ENCODE peak calls at places on chromosomes 3 and 15, in seven cellular contexts. One of them, this sample, is unnamed. For H3K4me1, the result is how much of the 10 kb centered on the place peaks cover.

GRCh38 chr3:59820352-59820934 is 770.6 kb upstream of the CFAP20DC start:
- DNase-seq in CD8-positive, alpha-beta T cell: no peak
- DNase-seq in CD4-positive, alpha-beta memory T cell: no peak
- DNase-seq in OCI-LY7: no peak
- DNase-seq in endodermal cell: no peak
- DNase-seq in NT2/D1: no peak
- DNase-seq in spleen: no peak
- DNase-seq in this sample: no peak

GRCh38 chr15:69126054-69126469 is 34.4 kb upstream of the GLCE start:
- DNase-seq in OCI-LY7: no peak
- DNase-seq in CD4-positive, alpha-beta memory T cell: no peak
- DNase-seq in spleen: no peak
- DNase-seq in endodermal cell: no peak
- DNase-seq in NT2/D1: no peak
- DNase-seq in CD8-positive, alpha-beta T cell: no peak
- DNase-seq in this sample: no peak

GRCh38 chr3:3125977-3126376 is 763 bp upstream of the TRNT1 start:
- DNase-seq in CD4-positive, alpha-beta memory T cell: peak
- DNase-seq in spleen: peak
- DNase-seq in CD8-positive, alpha-beta T cell: no peak
- DNase-seq in endodermal cell: no peak
- DNase-seq in NT2/D1: no peak
- DNase-seq in OCI-LY7: no peak
- DNase-seq in this sample: peak

GRCh38 chr3:50427255-50427654 is 67.9 kb upstream of the TMEM115 start:
- DNase-seq in endodermal cell: no peak
- DNase-seq in spleen: no peak
- DNase-seq in NT2/D1: no peak
- DNase-seq in CD4-positive, alpha-beta memory T cell: no peak
- DNase-seq in CD8-positive, alpha-beta T cell: no peak
- DNase-seq in OCI-LY7: no peak
- DNase-seq in this sample: no peak

GRCh38 chr3:152910966-152911365 is 76.0 kb downstream of the P2RY1 start:
- DNase-seq in OCI-LY7: no peak
- DNase-seq in NT2/D1: no peak
- DNase-seq in endodermal cell: no peak
- DNase-seq in spleen: no peak
- DNase-seq in CD4-positive, alpha-beta memory T cell: no peak
- DNase-seq in CD8-positive, alpha-beta T cell: no peak
- DNase-seq in this sample: no peak

GRCh38 chr3:194686816-194687637 is 1.3 kb downstream of the FAM43A start:
- DNase-seq in CD8-positive, alpha-beta T cell: peak
- DNase-seq in endodermal cell: peak
- DNase-seq in spleen: peak
- DNase-seq in NT2/D1: no peak
- DNase-seq in CD4-positive, alpha-beta memory T cell: peak
- DNase-seq in OCI-LY7: peak
- DNase-seq in this sample: peak

GRCh38 chr3:30222436-30222835 is 384.0 kb upstream of the TGFBR2 start:
- DNase-seq in endodermal cell: no peak
- DNase-seq in CD8-positive, alpha-beta T cell: no peak
- DNase-seq in OCI-LY7: no peak
- DNase-seq in spleen: no peak
- DNase-seq in CD4-positive, alpha-beta memory T cell: no peak
- DNase-seq in NT2/D1: no peak
- DNase-seq in this sample: no peak

GRCh38 chr15:45183001-45183400 is 4.8 kb downstream of the SHF start:
- DNase-seq in endodermal cell: peak
- DNase-seq in CD4-positive, alpha-beta memory T cell: no peak
- DNase-seq in NT2/D1: no peak
- DNase-seq in CD8-positive, alpha-beta T cell: no peak
- DNase-seq in spleen: no peak
- DNase-seq in OCI-LY7: no peak
- DNase-seq in this sample: no peak

GRCh38 chr3:4841783-4842440 is 137.3 kb upstream of the BHLHE40 start:
- DNase-seq in OCI-LY7: no peak
- DNase-seq in NT2/D1: no peak
- DNase-seq in endodermal cell: no peak
- DNase-seq in CD4-positive, alpha-beta memory T cell: no peak
- DNase-seq in CD8-positive, alpha-beta T cell: no peak
- DNase-seq in spleen: no peak
- DNase-seq in this sample: no peak

GRCh38 chr3:169575381-169575780 is 88.1 kb downstream of the MECOM start:
- DNase-seq in OCI-LY7: no peak
- DNase-seq in endodermal cell: peak
- DNase-seq in spleen: no peak
- DNase-seq in CD4-positive, alpha-beta memory T cell: no peak
- DNase-seq in NT2/D1: no peak
- DNase-seq in CD8-positive, alpha-beta T cell: no peak
- DNase-seq in this sample: no peak

GRCh38 chr3:42031808-42032475 is 59.2 kb upstream of the TRAK1 start:
- DNase-seq in spleen: no peak
- DNase-seq in endodermal cell: peak
- DNase-seq in NT2/D1: no peak
- DNase-seq in OCI-LY7: no peak
- DNase-seq in CD8-positive, alpha-beta T cell: no peak
- DNase-seq in CD4-positive, alpha-beta memory T cell: no peak
- DNase-seq in this sample: no peak

GRCh38 chr3:143808999-143809700 is 39.1 kb downstream of the SLC9A9 start:
- DNase-seq in OCI-LY7: no peak
- DNase-seq in spleen: no peak
- DNase-seq in CD4-positive, alpha-beta memory T cell: no peak
- DNase-seq in CD8-positive, alpha-beta T cell: no peak
- DNase-seq in NT2/D1: no peak
- DNase-seq in endodermal cell: no peak
- DNase-seq in this sample: no peak

GRCh38 chr15:40941528-40942336 is 11.5 kb upstream of the CHAC1 start:
- DNase-seq in OCI-LY7: peak
- DNase-seq in CD4-positive, alpha-beta memory T cell: peak
- DNase-seq in spleen: peak
- DNase-seq in CD8-positive, alpha-beta T cell: peak
- DNase-seq in NT2/D1: no peak
- DNase-seq in endodermal cell: peak
- DNase-seq in this sample: peak

GRCh38 chr3:11612515-11613184 is 31.1 kb downstream of the VGLL4 start:
- DNase-seq in spleen: no peak
- DNase-seq in NT2/D1: no peak
- DNase-seq in OCI-LY7: no peak
- DNase-seq in CD4-positive, alpha-beta memory T cell: no peak
- DNase-seq in CD8-positive, alpha-beta T cell: no peak
- DNase-seq in endodermal cell: no peak
- DNase-seq in this sample: no peak

GRCh38 chr15:42392309-42393024 is 33.2 kb downstream of the CAPN3 start:
- DNase-seq in CD8-positive, alpha-beta T cell: no peak
- DNase-seq in spleen: no peak
- DNase-seq in OCI-LY7: no peak
- DNase-seq in NT2/D1: no peak
- DNase-seq in CD4-positive, alpha-beta memory T cell: no peak
- DNase-seq in endodermal cell: no peak
- DNase-seq in this sample: no peak

GRCh38 chr15:66908503-66909095 is 156.8 kb upstream of the SMAD3 start:
- DNase-seq in OCI-LY7: no peak
- DNase-seq in endodermal cell: peak
- DNase-seq in NT2/D1: no peak
- DNase-seq in spleen: no peak
- DNase-seq in CD4-positive, alpha-beta memory T cell: no peak
- DNase-seq in CD8-positive, alpha-beta T cell: no peak
- DNase-seq in this sample: no peak

GRCh38 chr3:189132125-189132744 is 39.5 kb upstream of the TPRG1 start:
- DNase-seq in NT2/D1: no peak
- DNase-seq in endodermal cell: no peak
- DNase-seq in spleen: peak
- DNase-seq in OCI-LY7: no peak
- DNase-seq in CD8-positive, alpha-beta T cell: peak
- DNase-seq in CD4-positive, alpha-beta memory T cell: peak
- DNase-seq in this sample: peak

GRCh38 chr3:123587399-123587798 is 2.5 kb upstream of the HACD2 start:
- DNase-seq in CD8-positive, alpha-beta T cell: no peak
- DNase-seq in NT2/D1: no peak
- DNase-seq in CD4-positive, alpha-beta memory T cell: no peak
- DNase-seq in endodermal cell: peak
- DNase-seq in OCI-LY7: no peak
- DNase-seq in spleen: no peak
- DNase-seq in this sample: no peak

DNA sequence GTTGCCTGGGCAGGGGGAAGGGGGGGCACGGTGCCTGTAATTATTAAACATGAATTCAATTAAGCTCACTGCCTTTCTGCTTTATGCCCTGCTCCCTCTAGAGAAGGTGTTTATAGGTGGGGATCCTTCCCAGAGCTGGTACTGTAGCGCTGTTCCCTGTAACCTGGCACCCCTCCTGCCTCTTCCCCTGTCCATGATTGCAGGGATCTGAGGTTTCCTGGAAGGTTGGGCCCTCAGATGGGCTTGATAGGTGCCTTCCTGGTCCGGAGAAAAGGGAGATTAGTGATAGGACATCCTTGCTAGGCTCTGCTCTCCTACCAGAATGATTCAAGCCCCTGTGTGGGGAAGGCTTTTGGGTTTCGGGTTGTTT is 2.1 kb upstream of the FAM131A start:
- DNase-seq in OCI-LY7: no peak
- DNase-seq in endodermal cell: no peak
- DNase-seq in NT2/D1: no peak
- DNase-seq in CD8-positive, alpha-beta T cell: no peak
- DNase-seq in CD4-positive, alpha-beta memory T cell: no peak
- DNase-seq in spleen: no peak
- DNase-seq in this sample: no peak
- H3K4me1 ChIP-seq in OCI-LY7: under half
- H3K4me1 ChIP-seq in endodermal cell: under half
- H3K4me1 ChIP-seq in NT2/D1: under half
- H3K4me1 ChIP-seq in CD8-positive, alpha-beta T cell: under half
- H3K4me1 ChIP-seq in CD4-positive, alpha-beta memory T cell: under half
- H3K4me1 ChIP-seq in spleen: under half
- H3K4me1 ChIP-seq in this sample: under half

DNA sequence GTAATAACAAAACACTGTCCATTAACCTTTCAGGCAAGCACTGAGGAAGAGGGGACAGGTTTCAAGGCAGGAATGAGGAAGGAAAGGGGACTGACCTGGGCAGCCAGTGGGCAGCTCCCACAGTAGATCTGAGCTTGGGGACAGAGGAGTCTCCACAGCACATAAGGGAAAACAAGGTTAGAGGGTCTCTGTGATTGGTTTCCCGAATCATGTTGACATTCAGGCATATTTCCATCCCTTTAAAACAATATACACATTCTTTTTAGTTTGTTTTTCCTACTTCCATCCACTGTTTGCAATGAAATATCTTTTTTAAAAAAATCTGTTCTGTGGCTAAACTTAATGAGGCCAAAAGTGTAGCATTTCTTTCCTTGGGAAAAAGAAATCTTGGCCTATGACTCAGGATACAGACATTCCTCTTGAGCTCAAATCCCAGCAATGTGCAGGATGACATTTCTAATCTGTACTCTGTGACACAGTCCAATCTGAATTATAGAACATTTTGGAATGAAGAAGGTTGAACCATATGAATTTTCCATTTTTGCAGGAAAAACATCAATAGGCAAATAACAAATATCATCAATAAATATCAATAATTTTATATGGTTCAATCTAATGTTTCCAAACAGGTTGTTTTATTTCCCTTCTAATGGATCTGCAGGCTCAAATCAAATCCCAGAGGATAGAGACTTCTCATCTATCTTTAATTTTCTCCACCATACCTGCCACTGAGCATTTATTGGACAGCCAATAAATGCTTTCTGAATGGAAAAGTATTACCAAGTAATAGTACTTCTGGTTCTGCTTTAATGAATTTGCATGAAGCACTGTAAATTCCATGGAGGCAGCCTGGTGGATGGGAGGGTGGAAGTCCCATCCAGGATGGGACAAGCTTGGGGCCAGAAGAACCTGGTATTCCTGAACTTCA is 54.1 kb downstream of the ITGB5 start:
- DNase-seq in OCI-LY7: no peak
- DNase-seq in endodermal cell: no peak
- DNase-seq in CD4-positive, alpha-beta memory T cell: no peak
- DNase-seq in CD8-positive, alpha-beta T cell: no peak
- DNase-seq in NT2/D1: no peak
- DNase-seq in spleen: no peak
- DNase-seq in this sample: no peak
- H3K4me3 ChIP-seq in OCI-LY7: no peak
- H3K4me3 ChIP-seq in endodermal cell: no peak
- H3K4me3 ChIP-seq in CD4-positive, alpha-beta memory T cell: no peak
- H3K4me3 ChIP-seq in CD8-positive, alpha-beta T cell: no peak
- H3K4me3 ChIP-seq in NT2/D1: no peak
- H3K4me3 ChIP-seq in spleen: no peak
- H3K4me3 ChIP-seq in this sample: no peak

GRCh38 chr15:85744636-85745422 is 49.9 kb downstream of the KLHL25 start:
- DNase-seq in NT2/D1: no peak
- DNase-seq in CD4-positive, alpha-beta memory T cell: no peak
- DNase-seq in CD8-positive, alpha-beta T cell: no peak
- DNase-seq in OCI-LY7: no peak
- DNase-seq in endodermal cell: peak
- DNase-seq in spleen: peak
- DNase-seq in this sample: no peak
- H3K4me1 ChIP-seq in NT2/D1: under half
- H3K4me1 ChIP-seq in CD4-positive, alpha-beta memory T cell: under half
- H3K4me1 ChIP-seq in CD8-positive, alpha-beta T cell: under half
- H3K4me1 ChIP-seq in OCI-LY7: under half
- H3K4me1 ChIP-seq in endodermal cell: under half
- H3K4me1 ChIP-seq in spleen: under half
- H3K4me1 ChIP-seq in this sample: under half

GRCh38 chr15:27826902-27827321 is 272.2 kb downstream of the OCA2 start:
- DNase-seq in NT2/D1: no peak
- DNase-seq in endodermal cell: no peak
- DNase-seq in CD8-positive, alpha-beta T cell: no peak
- DNase-seq in spleen: no peak
- DNase-seq in OCI-LY7: no peak
- DNase-seq in CD4-positive, alpha-beta memory T cell: no peak
- DNase-seq in this sample: no peak

GRCh38 chr15:27827336-27827735 is 271.8 kb downstream of the OCA2 start:
- DNase-seq in NT2/D1: no peak
- DNase-seq in CD8-positive, alpha-beta T cell: no peak
- DNase-seq in OCI-LY7: no peak
- DNase-seq in endodermal cell: no peak
- DNase-seq in CD4-positive, alpha-beta memory T cell: no peak
- DNase-seq in spleen: no peak
- DNase-seq in this sample: no peak

GRCh38 chr15:27828721-27829120 is 270.4 kb downstream of the OCA2 start:
- DNase-seq in CD8-positive, alpha-beta T cell: no peak
- DNase-seq in OCI-LY7: no peak
- DNase-seq in endodermal cell: no peak
- DNase-seq in NT2/D1: no peak
- DNase-seq in spleen: no peak
- DNase-seq in CD4-positive, alpha-beta memory T cell: no peak
- DNase-seq in this sample: no peak

GRCh38 chr15:27825023-27825422 is 274.1 kb downstream of the OCA2 start:
- DNase-seq in spleen: no peak
- DNase-seq in CD4-positive, alpha-beta memory T cell: no peak
- DNase-seq in NT2/D1: no peak
- DNase-seq in endodermal cell: no peak
- DNase-seq in OCI-LY7: no peak
- DNase-seq in CD8-positive, alpha-beta T cell: no peak
- DNase-seq in this sample: no peak

DNA sequence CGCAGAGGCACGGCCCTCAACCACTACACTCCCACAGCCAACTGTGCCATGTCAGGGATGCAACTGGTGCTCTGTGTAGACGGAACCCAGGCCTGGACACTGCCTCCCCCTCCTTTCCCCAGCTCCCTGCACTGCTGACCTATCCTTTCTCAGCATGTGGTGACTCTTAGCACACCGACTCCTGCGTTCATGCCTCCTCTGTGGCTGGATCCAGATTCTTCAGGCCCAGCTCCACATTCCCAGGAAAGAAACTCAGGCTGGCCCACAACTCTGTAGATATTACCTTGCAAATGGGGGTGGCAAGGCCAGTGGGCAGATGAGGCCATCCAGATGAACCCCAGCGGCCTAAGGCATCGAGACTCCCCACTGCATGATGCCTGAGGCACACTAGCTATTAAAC is 272.7 kb downstream of the OCA2 start:
- DNase-seq in CD8-positive, alpha-beta T cell: no peak
- DNase-seq in OCI-LY7: no peak
- DNase-seq in CD4-positive, alpha-beta memory T cell: no peak
- DNase-seq in NT2/D1: no peak
- DNase-seq in spleen: no peak
- DNase-seq in endodermal cell: no peak
- DNase-seq in this sample: no peak
- H3K4me3 ChIP-seq in CD8-positive, alpha-beta T cell: no peak
- H3K4me3 ChIP-seq in OCI-LY7: no peak
- H3K4me3 ChIP-seq in CD4-positive, alpha-beta memory T cell: no peak
- H3K4me3 ChIP-seq in NT2/D1: no peak
- H3K4me3 ChIP-seq in spleen: no peak
- H3K4me3 ChIP-seq in endodermal cell: no peak
- H3K4me3 ChIP-seq in this sample: no peak